ENCODE peak calls at places on chromosomes 2 and 18, in eight cellular contexts. O, S, T, L, Y, C, B and W are unnamed samples.
A peak's percentile ranks its signal among the peaks of the same experiment; 100 is the strongest.

GRCh38 chr2:227870710-227871374 is 589 bp upstream of the DAW1 start:
- DNase-seq in O (no peak), S (no peak), T (peak; percentile 75), L (no peak), Y (no peak), C (peak; percentile 37), B (peak; percentile 92), W (peak; percentile 71)

GRCh38 chr18:69559604-69560003 is 158.9 kb downstream of the DOK6 start:
- DNase-seq in O (no peak), S (no peak), T (no peak), L (no peak), Y (no peak), C (no peak), B (no peak), W (no peak)

GRCh38 chr2:219731173-219731572 is 103.7 kb downstream of the SLC4A3 start:
- DNase-seq in O (no peak), S (no peak), T (no peak), L (no peak), Y (no peak), C (peak; percentile 5), B (no peak), W (no peak)

GRCh38 chr2:231318954-231319353 is 76.6 kb upstream of the B3GNT7 start:
- DNase-seq in O (no peak), S (no peak), T (no peak), L (no peak), Y (no peak), C (no peak), B (no peak), W (no peak)

GRCh38 chr2:129823044-129823443 is 156.4 kb upstream of the RAB6C start:
- DNase-seq in O (no peak), S (no peak), T (no peak), L (no peak), Y (no peak), C (no peak), B (no peak), W (no peak)

GRCh38 chr2:229713371-229714079 is 830 bp downstream of the DNER start:
- DNase-seq in O (peak; percentile 56), S (no peak), T (no peak), L (no peak), Y (peak; percentile 45), C (peak; percentile 58), B (peak; percentile 12), W (no peak)

GRCh38 chr2:48202863-48203642 is 296.8 kb upstream of the FBXO11 start:
- DNase-seq in O (no peak), S (no peak), T (no peak), L (no peak), Y (no peak), C (no peak), B (no peak), W (no peak)

GRCh38 chr2:140383781-140384180 is 1603.6 kb upstream of the NXPH2 start:
- DNase-seq in O (no peak), S (no peak), T (no peak), L (no peak), Y (no peak), C (no peak), B (peak; percentile 3), W (no peak)

GRCh38 chr2:46818141-46818552 is 97.5 kb downstream of the MCFD2 start:
- DNase-seq in O (no peak), S (peak; percentile 94), T (no peak), L (no peak), Y (no peak), C (no peak), B (no peak), W (no peak)

GRCh38 chr18:35973650-35974049 is 1.2 kb downstream of the RMP24 start:
- DNase-seq in O (no peak), S (no peak), T (no peak), L (no peak), Y (no peak), C (no peak), B (no peak), W (no peak)

GRCh38 chr18:80208620-80209019 is 38.7 kb downstream of the PARD6G start:
- DNase-seq in O (no peak), S (no peak), T (no peak), L (no peak), Y (no peak), C (no peak), B (no peak), W (no peak)

GRCh38 chr18:59484796-59485328 is 125.8 kb upstream of the LMAN1 start:
- DNase-seq in O (no peak), S (no peak), T (peak; percentile 76), L (no peak), Y (no peak), C (no peak), B (peak; percentile 87), W (peak; percentile 87)

GRCh38 chr18:26003391-26003790 is 87.0 kb downstream of the SS18 start:
- DNase-seq in O (no peak), S (no peak), T (no peak), L (peak; percentile 59), Y (no peak), C (peak; percentile 40), B (peak; percentile 26), W (no peak)

GRCh38 chr2:121195036-121195435 is 90.0 kb downstream of the TFCP2L1 start:
- DNase-seq in O (no peak), S (no peak), T (no peak), L (no peak), Y (no peak), C (no peak), B (no peak), W (no peak)

GRCh38 chr2:31992025-31992566 is 18.7 kb downstream of the MEMO1 start:
- DNase-seq in O (no peak), S (no peak), T (no peak), L (peak; percentile 16), Y (no peak), C (no peak), B (no peak), W (no peak)

GRCh38 chr2:168699834-168700417 is 102.5 kb upstream of the NOSTRIN start:
- DNase-seq in O (peak; percentile 31), S (peak; percentile 30), T (peak; percentile 78), L (peak; percentile 90), Y (no peak), C (no peak), B (peak; percentile 92), W (peak; percentile 91)